ENCODE peak calls at places on chromosome 4, in seven cellular contexts. One of them, this sample, is unnamed. For H3K27me3 and H3K36me3, the result is how much of the 10 kb centered on the place peaks cover.

GRCh38 chr4:177237291-177237690 is 72.4 kb upstream of the NEIL3 start:
- DNase-seq in psoas muscle: no peak
- DNase-seq in HCT116: no peak
- DNase-seq in naive thymus-derived CD4-positive, alpha-beta T cell: no peak
- DNase-seq in cardiac muscle cell: no peak
- DNase-seq in breast epithelium: no peak
- DNase-seq in vagina: no peak
- DNase-seq in this sample: no peak

GRCh38 chr4:61938250-61938846 is 738.2 kb downstream of the ADGRL3 start:
- DNase-seq in psoas muscle: no peak
- DNase-seq in HCT116: no peak
- DNase-seq in naive thymus-derived CD4-positive, alpha-beta T cell: no peak
- DNase-seq in cardiac muscle cell: no peak
- DNase-seq in breast epithelium: no peak
- DNase-seq in vagina: no peak
- DNase-seq in this sample: peak

GRCh38 chr4:184389978-184390518 is 84.3 kb downstream of the IRF2 start:
- DNase-seq in psoas muscle: no peak
- DNase-seq in HCT116: no peak
- DNase-seq in naive thymus-derived CD4-positive, alpha-beta T cell: no peak
- DNase-seq in cardiac muscle cell: no peak
- DNase-seq in breast epithelium: no peak
- DNase-seq in vagina: no peak
- DNase-seq in this sample: peak

GRCh38 chr4:36351082-36351666 is 69.8 kb downstream of the DTHD1 start:
- DNase-seq in psoas muscle: peak
- DNase-seq in HCT116: peak
- DNase-seq in naive thymus-derived CD4-positive, alpha-beta T cell: peak
- DNase-seq in cardiac muscle cell: peak
- DNase-seq in breast epithelium: peak
- DNase-seq in vagina: no peak
- DNase-seq in this sample: peak

GRCh38 chr4:98261291-98262271 is at the start of gene RAP1GDS1:
- DNase-seq in psoas muscle: peak
- DNase-seq in HCT116: peak
- DNase-seq in naive thymus-derived CD4-positive, alpha-beta T cell: peak
- DNase-seq in cardiac muscle cell: peak
- DNase-seq in breast epithelium: peak
- DNase-seq in vagina: peak
- DNase-seq in this sample: peak

GRCh38 chr4:155705664-155706063 is 39.0 kb downstream of the GUCY1A1 start:
- DNase-seq in psoas muscle: no peak
- DNase-seq in HCT116: no peak
- DNase-seq in naive thymus-derived CD4-positive, alpha-beta T cell: no peak
- DNase-seq in cardiac muscle cell: peak
- DNase-seq in breast epithelium: no peak
- DNase-seq in vagina: no peak
- DNase-seq in this sample: no peak

GRCh38 chr4:22969314-22969896 is 276.7 kb downstream of the GBA3 start:
- DNase-seq in psoas muscle: no peak
- DNase-seq in HCT116: no peak
- DNase-seq in naive thymus-derived CD4-positive, alpha-beta T cell: no peak
- DNase-seq in cardiac muscle cell: no peak
- DNase-seq in breast epithelium: no peak
- DNase-seq in vagina: no peak
- DNase-seq in this sample: no peak

GRCh38 chr4:122914292-122914904 is 8.0 kb downstream of the NUDT6 start:
- DNase-seq in psoas muscle: no peak
- DNase-seq in HCT116: no peak
- DNase-seq in naive thymus-derived CD4-positive, alpha-beta T cell: peak
- DNase-seq in cardiac muscle cell: no peak
- DNase-seq in breast epithelium: no peak
- DNase-seq in vagina: no peak
- DNase-seq in this sample: no peak

GRCh38 chr4:7978489-7978888 is 38.8 kb upstream of the AFAP1 start:
- DNase-seq in psoas muscle: no peak
- DNase-seq in HCT116: peak
- DNase-seq in naive thymus-derived CD4-positive, alpha-beta T cell: no peak
- DNase-seq in cardiac muscle cell: no peak
- DNase-seq in breast epithelium: peak
- DNase-seq in vagina: no peak
- DNase-seq in this sample: no peak

GRCh38 chr4:145957307-145957706 is 18.7 kb upstream of the ZNF827 start:
- DNase-seq in psoas muscle: no peak
- DNase-seq in HCT116: no peak
- DNase-seq in naive thymus-derived CD4-positive, alpha-beta T cell: no peak
- DNase-seq in cardiac muscle cell: no peak
- DNase-seq in breast epithelium: no peak
- DNase-seq in vagina: no peak
- DNase-seq in this sample: no peak

GRCh38 chr4:128823025-128823661 is 13.6 kb downstream of the JADE1 start:
- DNase-seq in psoas muscle: no peak
- DNase-seq in HCT116: peak
- DNase-seq in naive thymus-derived CD4-positive, alpha-beta T cell: no peak
- DNase-seq in cardiac muscle cell: no peak
- DNase-seq in breast epithelium: no peak
- DNase-seq in vagina: no peak
- DNase-seq in this sample: no peak

GRCh38 chr4:80049402-80049801 is 23.6 kb downstream of the ANTXR2 start:
- DNase-seq in psoas muscle: no peak
- DNase-seq in HCT116: no peak
- DNase-seq in naive thymus-derived CD4-positive, alpha-beta T cell: no peak
- DNase-seq in cardiac muscle cell: no peak
- DNase-seq in breast epithelium: no peak
- DNase-seq in vagina: no peak
- DNase-seq in this sample: no peak

GRCh38 chr4:32417113-32417704 is 1697.0 kb downstream of the PCDH7 start:
- DNase-seq in psoas muscle: no peak
- DNase-seq in HCT116: no peak
- DNase-seq in naive thymus-derived CD4-positive, alpha-beta T cell: no peak
- DNase-seq in cardiac muscle cell: no peak
- DNase-seq in breast epithelium: no peak
- DNase-seq in vagina: no peak
- DNase-seq in this sample: no peak

GRCh38 chr4:23135792-23136645 is 443.3 kb downstream of the GBA3 start:
- DNase-seq in psoas muscle: no peak
- DNase-seq in HCT116: peak
- DNase-seq in naive thymus-derived CD4-positive, alpha-beta T cell: peak
- DNase-seq in cardiac muscle cell: peak
- DNase-seq in breast epithelium: no peak
- DNase-seq in vagina: no peak
- DNase-seq in this sample: peak

GRCh38 chr4:7831330-7831729 is 108.3 kb downstream of the AFAP1 start:
- DNase-seq in psoas muscle: no peak
- DNase-seq in HCT116: no peak
- DNase-seq in naive thymus-derived CD4-positive, alpha-beta T cell: no peak
- DNase-seq in cardiac muscle cell: no peak
- DNase-seq in breast epithelium: no peak
- DNase-seq in vagina: no peak
- DNase-seq in this sample: no peak

GRCh38 chr4:97185233-97185632 is 958.0 kb downstream of the STPG2 start:
- DNase-seq in psoas muscle: no peak
- DNase-seq in HCT116: no peak
- DNase-seq in naive thymus-derived CD4-positive, alpha-beta T cell: no peak
- DNase-seq in cardiac muscle cell: no peak
- DNase-seq in breast epithelium: no peak
- DNase-seq in vagina: no peak
- DNase-seq in this sample: no peak

GRCh38 chr4:37066149-37066548 is 178.4 kb upstream of the NWD2 start:
- DNase-seq in psoas muscle: no peak
- DNase-seq in HCT116: no peak
- DNase-seq in naive thymus-derived CD4-positive, alpha-beta T cell: no peak
- DNase-seq in cardiac muscle cell: no peak
- DNase-seq in breast epithelium: no peak
- DNase-seq in vagina: no peak
- DNase-seq in this sample: no peak

GRCh38 chr4:161822174-161822573 is 341.6 kb downstream of the FSTL5 start:
- DNase-seq in psoas muscle: no peak
- DNase-seq in HCT116: no peak
- DNase-seq in naive thymus-derived CD4-positive, alpha-beta T cell: no peak
- DNase-seq in cardiac muscle cell: no peak
- DNase-seq in breast epithelium: no peak
- DNase-seq in vagina: no peak
- DNase-seq in this sample: no peak

GRCh38 chr4:144709159-144709558 is 63.2 kb downstream of the HHIP start:
- DNase-seq in psoas muscle: no peak
- DNase-seq in HCT116: peak
- DNase-seq in naive thymus-derived CD4-positive, alpha-beta T cell: no peak
- DNase-seq in cardiac muscle cell: no peak
- DNase-seq in breast epithelium: no peak
- DNase-seq in vagina: no peak
- DNase-seq in this sample: no peak

GRCh38 chr4:28832445-28832844 is 1887.7 kb upstream of the PCDH7 start:
- DNase-seq in psoas muscle: no peak
- DNase-seq in HCT116: no peak
- DNase-seq in naive thymus-derived CD4-positive, alpha-beta T cell: no peak
- DNase-seq in cardiac muscle cell: no peak
- DNase-seq in breast epithelium: no peak
- DNase-seq in vagina: no peak
- DNase-seq in this sample: no peak

GRCh38 chr4:132396636-132397035 is 752.5 kb upstream of the PCDH10 start:
- DNase-seq in psoas muscle: no peak
- DNase-seq in HCT116: no peak
- DNase-seq in naive thymus-derived CD4-positive, alpha-beta T cell: no peak
- DNase-seq in cardiac muscle cell: no peak
- DNase-seq in breast epithelium: no peak
- DNase-seq in vagina: no peak
- DNase-seq in this sample: no peak

GRCh38 chr4:108035691-108036090 is 46.0 kb downstream of the HADH start:
- DNase-seq in psoas muscle: no peak
- DNase-seq in HCT116: no peak
- DNase-seq in naive thymus-derived CD4-positive, alpha-beta T cell: no peak
- DNase-seq in cardiac muscle cell: no peak
- DNase-seq in breast epithelium: no peak
- DNase-seq in vagina: no peak
- DNase-seq in this sample: no peak

GRCh38 chr4:98506462-98507132 is 151.8 kb downstream of the TSPAN5 start:
- DNase-seq in psoas muscle: no peak
- DNase-seq in HCT116: no peak
- DNase-seq in naive thymus-derived CD4-positive, alpha-beta T cell: no peak
- DNase-seq in cardiac muscle cell: peak
- DNase-seq in breast epithelium: no peak
- DNase-seq in vagina: no peak
- DNase-seq in this sample: peak

DNA sequence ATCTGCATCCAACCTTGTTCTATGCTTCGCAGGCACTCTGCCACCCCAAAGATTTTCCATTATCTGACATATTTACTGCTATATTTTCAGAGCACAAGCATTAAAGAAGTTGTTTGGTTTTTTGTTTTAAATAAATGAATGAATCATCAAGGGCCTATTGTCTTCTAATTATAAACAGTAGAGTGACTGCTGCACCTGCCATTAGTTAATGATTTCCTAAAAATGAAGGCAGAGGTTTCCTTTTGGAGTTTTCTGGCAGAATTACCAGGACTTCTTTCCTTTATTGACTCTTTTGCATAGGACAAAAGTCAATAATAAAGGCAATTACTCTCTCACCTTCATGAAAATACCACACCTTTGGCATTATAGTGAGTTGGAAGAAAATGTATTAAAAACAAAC is 238.1 kb downstream of the INPP4B start:
- DNase-seq in psoas muscle: no peak
- DNase-seq in HCT116: no peak
- DNase-seq in naive thymus-derived CD4-positive, alpha-beta T cell: no peak
- DNase-seq in cardiac muscle cell: no peak
- DNase-seq in breast epithelium: no peak
- DNase-seq in vagina: no peak
- DNase-seq in this sample: no peak
- H3K4me3 ChIP-seq in psoas muscle: no peak
- H3K4me3 ChIP-seq in HCT116: no peak
- H3K4me3 ChIP-seq in naive thymus-derived CD4-positive, alpha-beta T cell: no peak
- H3K4me3 ChIP-seq in cardiac muscle cell: no peak
- H3K4me3 ChIP-seq in breast epithelium: no peak
- H3K4me3 ChIP-seq in vagina: no peak
- H3K4me3 ChIP-seq in this sample: no peak

DNA sequence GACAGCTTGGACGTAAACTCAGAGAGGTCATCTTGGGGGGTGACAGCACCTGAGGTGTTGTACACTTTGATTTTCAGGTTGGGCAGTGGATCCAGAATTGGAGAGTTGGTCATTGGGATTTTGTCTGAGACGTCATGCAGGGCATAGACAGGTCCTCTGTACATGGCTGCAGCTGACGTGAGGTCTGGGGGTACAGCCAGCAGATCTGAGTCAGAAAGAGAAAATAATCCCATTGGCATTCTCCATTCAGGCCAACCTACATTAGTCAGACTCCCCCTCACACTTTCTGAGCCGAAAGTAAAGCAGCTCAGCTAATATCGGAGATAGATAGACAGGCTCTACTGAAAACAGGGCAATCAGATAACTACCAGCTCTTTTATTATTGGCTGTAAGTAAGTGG is 329.7 kb downstream of the UNC5C start:
- DNase-seq in psoas muscle: no peak
- DNase-seq in HCT116: no peak
- DNase-seq in naive thymus-derived CD4-positive, alpha-beta T cell: no peak
- DNase-seq in cardiac muscle cell: no peak
- DNase-seq in breast epithelium: no peak
- DNase-seq in vagina: no peak
- DNase-seq in this sample: no peak
- H3K27me3 ChIP-seq in psoas muscle: under half
- H3K27me3 ChIP-seq in HCT116: under half
- H3K27me3 ChIP-seq in naive thymus-derived CD4-positive, alpha-beta T cell: under half
- H3K27me3 ChIP-seq in cardiac muscle cell: under half
- H3K27me3 ChIP-seq in breast epithelium: under half
- H3K27me3 ChIP-seq in vagina: under half
- H3K27me3 ChIP-seq in this sample: under half

GRCh38 chr4:153589703-153590595 is 94.1 kb upstream of the TLR2 start:
- DNase-seq in psoas muscle: no peak
- DNase-seq in HCT116: no peak
- DNase-seq in naive thymus-derived CD4-positive, alpha-beta T cell: no peak
- DNase-seq in cardiac muscle cell: no peak
- DNase-seq in breast epithelium: no peak
- DNase-seq in vagina: no peak
- DNase-seq in this sample: no peak
- H3K36me3 ChIP-seq in psoas muscle: under half
- H3K36me3 ChIP-seq in HCT116: under half
- H3K36me3 ChIP-seq in naive thymus-derived CD4-positive, alpha-beta T cell: half or more
- H3K36me3 ChIP-seq in cardiac muscle cell: under half
- H3K36me3 ChIP-seq in breast epithelium: under half
- H3K36me3 ChIP-seq in vagina: under half
- H3K36me3 ChIP-seq in this sample: under half

DNA sequence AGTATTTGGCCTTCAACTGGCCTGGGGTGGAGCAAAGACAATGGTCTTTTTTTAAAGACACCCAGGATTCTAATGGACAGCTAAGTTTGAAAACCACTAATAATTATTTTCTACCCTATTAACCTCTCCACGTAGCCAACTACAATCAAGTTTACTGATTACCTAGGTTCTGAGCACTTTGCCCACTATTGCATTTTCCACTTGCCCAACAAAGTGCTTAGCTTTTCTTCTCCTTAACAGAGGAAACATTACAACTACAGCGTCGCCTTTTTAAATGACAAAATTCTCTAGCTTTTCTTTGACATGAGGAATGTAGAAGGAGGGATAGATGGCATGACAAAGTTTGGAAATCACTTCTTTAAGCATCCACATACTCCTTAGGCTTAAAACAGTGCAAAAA is 2.0 kb downstream of the CHIC2 start:
- DNase-seq in psoas muscle: no peak
- DNase-seq in HCT116: no peak
- DNase-seq in naive thymus-derived CD4-positive, alpha-beta T cell: no peak
- DNase-seq in cardiac muscle cell: no peak
- DNase-seq in breast epithelium: no peak
- DNase-seq in vagina: no peak
- DNase-seq in this sample: no peak
- H3K4me3 ChIP-seq in psoas muscle: peak
- H3K4me3 ChIP-seq in HCT116: peak
- H3K4me3 ChIP-seq in naive thymus-derived CD4-positive, alpha-beta T cell: peak
- H3K4me3 ChIP-seq in cardiac muscle cell: peak
- H3K4me3 ChIP-seq in breast epithelium: peak
- H3K4me3 ChIP-seq in vagina: peak
- H3K4me3 ChIP-seq in this sample: no peak